ENCODE peak calls at places on chromosome X, in nine cellular contexts. One of them, this sample, is unnamed.

GRCh38 chrX:39636481-39636880 is 461.3 kb downstream of the BCOR start:
- DNase-seq in psoas muscle: no peak
- DNase-seq in brain microvascular endothelial cell: no peak
- DNase-seq in sigmoid colon: no peak
- DNase-seq in lung: no peak
- DNase-seq in mesendoderm: no peak
- DNase-seq in prostate gland: no peak
- DNase-seq in Peyer's patch: no peak
- DNase-seq in Panc1: no peak
- DNase-seq in this sample: no peak

GRCh38 chrX:51976503-51976902 is 83.1 kb downstream of the MAGED1 start:
- DNase-seq in psoas muscle: no peak
- DNase-seq in brain microvascular endothelial cell: no peak
- DNase-seq in sigmoid colon: no peak
- DNase-seq in lung: no peak
- DNase-seq in mesendoderm: no peak
- DNase-seq in prostate gland: no peak
- DNase-seq in Peyer's patch: no peak
- DNase-seq in Panc1: no peak
- DNase-seq in this sample: no peak

GRCh38 chrX:71282514-71283408 is 674 bp upstream of the NONO start:
- DNase-seq in psoas muscle: no peak
- DNase-seq in brain microvascular endothelial cell: peak; percentile 56
- DNase-seq in sigmoid colon: no peak
- DNase-seq in lung: no peak
- DNase-seq in mesendoderm: peak; percentile 57
- DNase-seq in prostate gland: no peak
- DNase-seq in Peyer's patch: no peak
- DNase-seq in Panc1: no peak
- DNase-seq in this sample: peak; percentile 42

GRCh38 chrX:87517571-87518141 is at the start of gene KLHL4:
- DNase-seq in psoas muscle: no peak
- DNase-seq in brain microvascular endothelial cell: peak; percentile 84
- DNase-seq in sigmoid colon: no peak
- DNase-seq in lung: no peak
- DNase-seq in mesendoderm: peak; percentile 98
- DNase-seq in prostate gland: no peak
- DNase-seq in Peyer's patch: no peak
- DNase-seq in Panc1: no peak
- DNase-seq in this sample: no peak

GRCh38 chrX:39688219-39688575 is 409.6 kb downstream of the BCOR start:
- DNase-seq in psoas muscle: no peak
- DNase-seq in brain microvascular endothelial cell: no peak
- DNase-seq in sigmoid colon: no peak
- DNase-seq in lung: no peak
- DNase-seq in mesendoderm: no peak
- DNase-seq in prostate gland: no peak
- DNase-seq in Peyer's patch: no peak
- DNase-seq in Panc1: no peak
- DNase-seq in this sample: no peak

GRCh38 chrX:150983526-150984163 is 510 bp downstream of the HMGB3 start:
- DNase-seq in psoas muscle: no peak
- DNase-seq in brain microvascular endothelial cell: no peak
- DNase-seq in sigmoid colon: no peak
- DNase-seq in lung: no peak
- DNase-seq in mesendoderm: no peak
- DNase-seq in prostate gland: no peak
- DNase-seq in Peyer's patch: no peak
- DNase-seq in Panc1: no peak
- DNase-seq in this sample: no peak

GRCh38 chrX:111445485-111445884 is 33.5 kb upstream of the DCX start:
- DNase-seq in psoas muscle: no peak
- DNase-seq in brain microvascular endothelial cell: peak; percentile 1
- DNase-seq in sigmoid colon: no peak
- DNase-seq in lung: no peak
- DNase-seq in mesendoderm: peak; percentile 52
- DNase-seq in prostate gland: no peak
- DNase-seq in Peyer's patch: no peak
- DNase-seq in Panc1: peak; percentile 20
- DNase-seq in this sample: no peak

GRCh38 chrX:136646602-136647239 is 1.2 kb upstream of the CD40LG start:
- DNase-seq in psoas muscle: no peak
- DNase-seq in brain microvascular endothelial cell: no peak
- DNase-seq in sigmoid colon: no peak
- DNase-seq in lung: no peak
- DNase-seq in mesendoderm: no peak
- DNase-seq in prostate gland: no peak
- DNase-seq in Peyer's patch: no peak
- DNase-seq in Panc1: no peak
- DNase-seq in this sample: peak; percentile 74

GRCh38 chrX:81082649-81083048 is 119.1 kb downstream of the HMGN5 start:
- DNase-seq in psoas muscle: no peak
- DNase-seq in brain microvascular endothelial cell: no peak
- DNase-seq in sigmoid colon: no peak
- DNase-seq in lung: no peak
- DNase-seq in mesendoderm: peak; percentile 0
- DNase-seq in prostate gland: no peak
- DNase-seq in Peyer's patch: no peak
- DNase-seq in Panc1: no peak
- DNase-seq in this sample: no peak

GRCh38 chrX:40154853-40155616 is 57.3 kb upstream of the BCOR start:
- DNase-seq in psoas muscle: peak; percentile 73
- DNase-seq in brain microvascular endothelial cell: no peak
- DNase-seq in sigmoid colon: peak; percentile 88
- DNase-seq in lung: no peak
- DNase-seq in mesendoderm: peak; percentile 80
- DNase-seq in prostate gland: no peak
- DNase-seq in Peyer's patch: no peak
- DNase-seq in Panc1: no peak
- DNase-seq in this sample: no peak

GRCh38 chrX:47649302-47649701 is 1.1 kb downstream of the ELK1 start:
- DNase-seq in psoas muscle: no peak
- DNase-seq in brain microvascular endothelial cell: no peak
- DNase-seq in sigmoid colon: no peak
- DNase-seq in lung: no peak
- DNase-seq in mesendoderm: no peak
- DNase-seq in prostate gland: no peak
- DNase-seq in Peyer's patch: no peak
- DNase-seq in Panc1: no peak
- DNase-seq in this sample: no peak

GRCh38 chrX:47651043-47651905 is 911 bp upstream of the ELK1 start:
- DNase-seq in psoas muscle: no peak
- DNase-seq in brain microvascular endothelial cell: no peak
- DNase-seq in sigmoid colon: no peak
- DNase-seq in lung: no peak
- DNase-seq in mesendoderm: no peak
- DNase-seq in prostate gland: no peak
- DNase-seq in Peyer's patch: no peak
- DNase-seq in Panc1: no peak
- DNase-seq in this sample: no peak

GRCh38 chrX:47648376-47648775 is 2.0 kb downstream of the ELK1 start:
- DNase-seq in psoas muscle: no peak
- DNase-seq in brain microvascular endothelial cell: no peak
- DNase-seq in sigmoid colon: no peak
- DNase-seq in lung: no peak
- DNase-seq in mesendoderm: no peak
- DNase-seq in prostate gland: no peak
- DNase-seq in Peyer's patch: no peak
- DNase-seq in Panc1: no peak
- DNase-seq in this sample: no peak

GRCh38 chrX:47650164-47651042 is at the start of gene ELK1:
- DNase-seq in psoas muscle: peak; percentile 95
- DNase-seq in brain microvascular endothelial cell: peak; percentile 98
- DNase-seq in sigmoid colon: peak; percentile 99
- DNase-seq in lung: peak; percentile 93
- DNase-seq in mesendoderm: peak; percentile 99
- DNase-seq in prostate gland: peak; percentile 96
- DNase-seq in Peyer's patch: peak; percentile 90
- DNase-seq in Panc1: peak; percentile 84
- DNase-seq in this sample: peak; percentile 81

DNA sequence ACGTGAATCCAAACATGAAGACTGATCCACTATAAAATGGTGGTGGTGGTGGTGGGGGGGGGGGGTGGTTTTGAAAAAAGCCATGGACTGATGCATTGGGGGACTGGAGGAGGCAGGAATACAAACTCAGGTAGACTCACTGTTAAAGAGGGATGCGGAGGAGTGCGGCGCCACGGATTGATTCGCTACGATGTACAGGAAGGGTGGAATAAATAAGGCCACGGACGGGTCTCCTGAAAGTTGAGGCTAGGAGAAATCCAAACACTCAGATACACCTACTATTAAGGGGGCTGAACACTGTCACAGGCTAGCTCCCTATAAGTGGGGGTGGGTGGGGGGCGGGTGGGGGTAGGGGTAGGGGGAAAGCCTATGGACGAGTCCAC is 591 bp downstream of the ELK1 start:
- DNase-seq in psoas muscle: no peak
- DNase-seq in brain microvascular endothelial cell: no peak
- DNase-seq in sigmoid colon: no peak
- DNase-seq in lung: no peak
- DNase-seq in mesendoderm: no peak
- DNase-seq in prostate gland: no peak
- DNase-seq in Peyer's patch: no peak
- DNase-seq in Panc1: no peak
- DNase-seq in this sample: no peak
- H3K27ac ChIP-seq in psoas muscle: peak overlapping the region; percentile 87
- H3K27ac ChIP-seq in brain microvascular endothelial cell: peak overlapping the region; percentile 84
- H3K27ac ChIP-seq in sigmoid colon: peak overlapping the region; percentile 87
- H3K27ac ChIP-seq in lung: no peak overlapping the region
- H3K27ac ChIP-seq in mesendoderm: no peak overlapping the region
- H3K27ac ChIP-seq in prostate gland: peak overlapping the region; percentile 84
- H3K27ac ChIP-seq in Peyer's patch: peak overlapping the region; percentile 84
- H3K27ac ChIP-seq in Panc1: peak overlapping the region; percentile 76
- H3K27ac ChIP-seq in this sample: peak overlapping the region; percentile 85

DNA sequence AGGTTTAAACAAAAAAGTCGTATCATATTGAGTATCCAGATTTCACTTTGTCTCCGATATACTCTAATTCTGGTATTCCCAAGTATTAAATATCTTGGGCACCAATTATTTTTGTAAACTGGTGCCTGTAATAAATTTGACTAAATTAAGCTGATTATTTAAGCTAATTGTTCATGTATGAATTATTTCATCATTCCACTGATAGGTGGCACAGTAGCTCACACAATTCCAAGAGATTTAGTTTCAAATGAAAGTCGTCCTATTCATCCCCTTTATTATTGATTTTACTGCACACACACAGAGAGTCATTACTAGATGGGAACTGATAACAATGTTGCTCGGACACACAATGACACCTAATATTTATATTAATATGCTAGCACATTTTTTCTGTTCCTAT is 432.4 kb downstream of the DMD start:
- DNase-seq in psoas muscle: no peak
- DNase-seq in brain microvascular endothelial cell: no peak
- DNase-seq in sigmoid colon: no peak
- DNase-seq in lung: no peak
- DNase-seq in mesendoderm: no peak
- DNase-seq in prostate gland: no peak
- DNase-seq in Peyer's patch: no peak
- DNase-seq in Panc1: no peak
- DNase-seq in this sample: no peak
- H3K27ac ChIP-seq in psoas muscle: no peak overlapping the region
- H3K27ac ChIP-seq in brain microvascular endothelial cell: no peak overlapping the region
- H3K27ac ChIP-seq in sigmoid colon: no peak overlapping the region
- H3K27ac ChIP-seq in lung: no peak overlapping the region
- H3K27ac ChIP-seq in mesendoderm: no peak overlapping the region
- H3K27ac ChIP-seq in prostate gland: no peak overlapping the region
- H3K27ac ChIP-seq in Peyer's patch: no peak overlapping the region
- H3K27ac ChIP-seq in Panc1: no peak overlapping the region
- H3K27ac ChIP-seq in this sample: no peak overlapping the region

GRCh38 chrX:135081695-135082094 is 29.8 kb upstream of the RTL8A start:
- DNase-seq in psoas muscle: no peak
- DNase-seq in brain microvascular endothelial cell: no peak
- DNase-seq in sigmoid colon: no peak
- DNase-seq in lung: no peak
- DNase-seq in mesendoderm: no peak
- DNase-seq in prostate gland: no peak
- DNase-seq in Peyer's patch: no peak
- DNase-seq in Panc1: no peak
- DNase-seq in this sample: no peak

GRCh38 chrX:135089126-135089525 is 31.2 kb downstream of the ETDB start:
- DNase-seq in psoas muscle: no peak
- DNase-seq in brain microvascular endothelial cell: no peak
- DNase-seq in sigmoid colon: no peak
- DNase-seq in lung: no peak
- DNase-seq in mesendoderm: no peak
- DNase-seq in prostate gland: no peak
- DNase-seq in Peyer's patch: no peak
- DNase-seq in Panc1: no peak
- DNase-seq in this sample: no peak

GRCh38 chrX:135087867-135088266 is 32.5 kb downstream of the ETDB start:
- DNase-seq in psoas muscle: no peak
- DNase-seq in brain microvascular endothelial cell: no peak
- DNase-seq in sigmoid colon: no peak
- DNase-seq in lung: no peak
- DNase-seq in mesendoderm: no peak
- DNase-seq in prostate gland: no peak
- DNase-seq in Peyer's patch: no peak
- DNase-seq in Panc1: no peak
- DNase-seq in this sample: no peak

DNA sequence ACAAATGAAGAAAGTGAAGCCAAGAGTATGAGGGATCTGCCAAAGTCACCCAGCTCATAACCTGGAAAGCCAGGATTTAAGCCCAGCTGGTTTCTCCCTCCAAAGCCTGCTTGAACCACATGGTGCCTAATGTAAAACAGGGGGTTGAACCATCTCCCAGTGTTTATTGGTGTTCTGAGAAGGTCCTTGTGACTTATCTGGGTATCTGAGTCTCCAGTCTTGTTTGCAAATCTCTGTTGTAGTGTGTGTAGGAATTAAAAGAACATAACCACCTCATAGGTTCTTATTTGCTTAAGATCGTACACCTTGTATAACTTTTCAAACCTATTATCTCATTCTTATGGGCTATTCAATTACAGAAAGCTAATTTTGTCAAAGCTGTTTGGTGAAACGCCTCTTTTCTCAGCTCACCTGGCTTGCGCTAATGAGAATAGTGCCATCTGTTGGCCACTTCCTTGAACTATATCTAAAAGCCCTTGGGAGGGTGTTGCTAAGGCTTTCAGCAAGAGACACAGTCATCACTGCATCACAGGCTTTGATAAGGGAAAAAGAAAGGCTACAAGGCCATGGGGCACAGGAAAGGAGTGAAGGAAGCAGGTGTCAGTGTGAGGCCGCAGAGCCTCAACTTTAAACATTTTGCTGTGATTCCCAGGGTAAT is 34.0 kb downstream of the ETDB start:
- DNase-seq in psoas muscle: no peak
- DNase-seq in brain microvascular endothelial cell: peak; percentile 45
- DNase-seq in sigmoid colon: no peak
- DNase-seq in lung: no peak
- DNase-seq in mesendoderm: peak; percentile 84
- DNase-seq in prostate gland: peak; percentile 28
- DNase-seq in Peyer's patch: no peak
- DNase-seq in Panc1: peak; percentile 71
- DNase-seq in this sample: peak; percentile 42
- H3K27ac ChIP-seq in psoas muscle: no peak overlapping the region
- H3K27ac ChIP-seq in brain microvascular endothelial cell: no peak overlapping the region
- H3K27ac ChIP-seq in sigmoid colon: no peak overlapping the region
- H3K27ac ChIP-seq in lung: no peak overlapping the region
- H3K27ac ChIP-seq in mesendoderm: no peak overlapping the region
- H3K27ac ChIP-seq in prostate gland: no peak overlapping the region
- H3K27ac ChIP-seq in Peyer's patch: no peak overlapping the region
- H3K27ac ChIP-seq in Panc1: no peak overlapping the region
- H3K27ac ChIP-seq in this sample: no peak overlapping the region

GRCh38 chrX:38628587-38628986 is 67.2 kb downstream of the TSPAN7 start:
- DNase-seq in psoas muscle: no peak
- DNase-seq in brain microvascular endothelial cell: no peak
- DNase-seq in sigmoid colon: no peak
- DNase-seq in lung: no peak
- DNase-seq in mesendoderm: no peak
- DNase-seq in prostate gland: no peak
- DNase-seq in Peyer's patch: no peak
- DNase-seq in Panc1: no peak
- DNase-seq in this sample: no peak
- H3K27ac ChIP-seq in psoas muscle: no peak overlapping the region
- H3K27ac ChIP-seq in brain microvascular endothelial cell: no peak overlapping the region
- H3K27ac ChIP-seq in sigmoid colon: no peak overlapping the region
- H3K27ac ChIP-seq in lung: no peak overlapping the region
- H3K27ac ChIP-seq in mesendoderm: no peak overlapping the region
- H3K27ac ChIP-seq in prostate gland: no peak overlapping the region
- H3K27ac ChIP-seq in Peyer's patch: no peak overlapping the region
- H3K27ac ChIP-seq in Panc1: no peak overlapping the region
- H3K27ac ChIP-seq in this sample: no peak overlapping the region

This sample was measured in naive thymus-derived CD4-positive, alpha-beta T cell.